ENCODE peak calls at places on chromosomes 11 and 22, in five cellular contexts. U is EH, G is C1 segment of cervical spinal cord, R is colonic mucosa, V is mesenteric fat pad. X is an unnamed sample.

GRCh38 chr11:131326829-131327228 is 43.6 kb upstream of the NTM start:
- DNase-seq in U (no peak), G (no peak), R (no peak), V (no peak), X (no peak)

GRCh38 chr11:33734441-33735165 is 1.6 kb downstream of the CD59 start:
- DNase-seq in U (peak), G (no peak), R (peak), V (no peak), X (no peak)

GRCh38 chr22:39724390-39724789 is 153.8 kb downstream of the CACNA1I start:
- DNase-seq in U (peak), G (no peak), R (no peak), V (no peak), X (no peak)

GRCh38 chr11:70194792-70195791 is 8.0 kb upstream of the FADD start:
- DNase-seq in U (no peak), G (no peak), R (no peak), V (no peak), X (no peak)

GRCh38 chr11:13328276-13328675 is 50.7 kb downstream of the BMAL1 start:
- DNase-seq in U (no peak), G (no peak), R (no peak), V (no peak), X (no peak)

GRCh38 chr11:66548041-66548440 is 1.3 kb downstream of the ACTN3 start:
- DNase-seq in U (no peak), G (no peak), R (no peak), V (no peak), X (no peak)

GRCh38 chr11:78855146-78855545 is 280.5 kb upstream of the NARS2 start:
- DNase-seq in U (no peak), G (no peak), R (no peak), V (no peak), X (no peak)

GRCh38 chr11:70570693-70571395 is 172.5 kb downstream of the CTTN start:
- DNase-seq in U (no peak), G (no peak), R (no peak), V (no peak), X (no peak)

GRCh38 chr11:120835601-120836228 is 188.2 kb upstream of the TBCEL start:
- DNase-seq in U (no peak), G (no peak), R (no peak), V (no peak), X (no peak)

GRCh38 chr11:55811067-55811466 is at the start of gene OR5L1:
- DNase-seq in U (no peak), G (no peak), R (no peak), V (no peak), X (no peak)

GRCh38 chr11:47233989-47234668 is 14.5 kb downstream of the ACP2 start:
- DNase-seq in U (peak), G (no peak), R (no peak), V (no peak), X (no peak)

GRCh38 chr11:121652982-121653381 is 200.2 kb upstream of the SORL1-AS1 start:
- DNase-seq in U (peak), G (peak), R (no peak), V (no peak), X (no peak)

GRCh38 chr11:131899954-131900580 is 529.7 kb downstream of the NTM start:
- DNase-seq in U (no peak), G (no peak), R (no peak), V (no peak), X (no peak)

GRCh38 chr11:63551889-63552266 is 11.3 kb downstream of the PLAAT2 start:
- DNase-seq in U (no peak), G (no peak), R (peak), V (no peak), X (no peak)

GRCh38 chr11:65014146-65014960 is at the start of gene ARL2:
- DNase-seq in U (no peak), G (no peak), R (no peak), V (peak), X (no peak)

GRCh38 chr11:130523609-130524008 is 75.2 kb downstream of the ADAMTS15 start:
- DNase-seq in U (peak), G (no peak), R (no peak), V (no peak), X (no peak)

GRCh38 chr22:21867528-21868266 is at the start of gene MAPK1:
- DNase-seq in U (peak), G (peak), R (peak), V (peak), X (peak)

GRCh38 chr11:15158351-15159015 is 43.8 kb downstream of the INSC start:
- DNase-seq in U (peak), G (no peak), R (no peak), V (no peak), X (no peak)

GRCh38 chr11:45045692-45046471 is 95.2 kb upstream of the TP53I11 start:
- DNase-seq in U (peak), G (no peak), R (no peak), V (no peak), X (no peak)

X was measured in iPS DF 6.9.